ENCODE peak calls at places on chromosomes 4 and X, in six cellular contexts. O is aorta; U is CD4-positive, alpha-beta memory T cell; H is psoas muscle; V is H9; L is heart right ventricle. Y is an unnamed sample.
A peak's percentile ranks its signal among the peaks of the same experiment; 100 is the strongest.

GRCh38 chrX:103699243-103699642 is 11.5 kb upstream of the TMEM31 start:
- DNase-seq in O (no peak), U (no peak), H (no peak), V (no peak), L (no peak), Y (no peak)

GRCh38 chr4:140186651-140187315 is 32.8 kb upstream of the MAML3 start:
- DNase-seq in O (no peak), U (no peak), H (no peak), V (no peak), L (no peak), Y (peak; percentile 41)

GRCh38 chr4:73429118-73429517 is 6.9 kb upstream of the AFP start:
- DNase-seq in O (no peak), U (no peak), H (no peak), V (no peak), L (no peak), Y (no peak)

GRCh38 chr4:99201687-99202086 is 17.4 kb downstream of the ADH6 start:
- DNase-seq in O (no peak), U (no peak), H (no peak), V (no peak), L (no peak), Y (no peak)

GRCh38 chr4:2537011-2537830 is 774 bp downstream of the FAM193A start:
- DNase-seq in O (peak; percentile 71), U (peak; percentile 62), H (peak; percentile 78), V (peak; percentile 53), L (peak; percentile 29), Y (peak; percentile 23)

GRCh38 chr4:145285928-145286327 is 105.5 kb upstream of the OTUD4 start:
- DNase-seq in O (no peak), U (no peak), H (no peak), V (no peak), L (no peak), Y (no peak)

GRCh38 chr4:42615131-42615776 is 41.7 kb downstream of the ATP8A1 start:
- DNase-seq in O (no peak), U (no peak), H (no peak), V (no peak), L (no peak), Y (no peak)

GRCh38 chr4:113684534-113685091 is 76.9 kb downstream of the CAMK2D start:
- DNase-seq in O (peak; percentile 57), U (no peak), H (peak; percentile 83), V (peak; percentile 30), L (peak; percentile 85), Y (no peak)

GRCh38 chr4:87559090-87559837 is 30.1 kb upstream of the SPARCL1 start:
- DNase-seq in O (no peak), U (peak; percentile 53), H (no peak), V (peak; percentile 58), L (no peak), Y (no peak)

GRCh38 chrX:155127465-155127864 is 56.2 kb downstream of the BRCC3 start:
- DNase-seq in O (no peak), U (no peak), H (no peak), V (no peak), L (no peak), Y (no peak)

GRCh38 chrX:23644744-23645143 is 22.5 kb upstream of the PRDX4 start:
- DNase-seq in O (no peak), U (no peak), H (no peak), V (no peak), L (no peak), Y (no peak)

GRCh38 chr4:126346654-126347053 is 1031.9 kb downstream of the FAT4 start:
- DNase-seq in O (no peak), U (no peak), H (no peak), V (no peak), L (no peak), Y (no peak)

GRCh38 chrX:113980953-113981352 is 602.9 kb upstream of the HTR2C start:
- DNase-seq in O (no peak), U (no peak), H (no peak), V (no peak), L (no peak), Y (no peak)

GRCh38 chr4:131001371-131001770 is 1905.4 kb downstream of the C4orf33 start:
- DNase-seq in O (no peak), U (no peak), H (no peak), V (no peak), L (no peak), Y (no peak)

GRCh38 chr4:24137963-24138601 is 248.2 kb upstream of the PPARGC1A start:
- DNase-seq in O (no peak), U (no peak), H (no peak), V (no peak), L (no peak), Y (peak; percentile 37)

GRCh38 chr4:64899563-64899962 is 490.3 kb upstream of the TECRL start:
- DNase-seq in O (no peak), U (no peak), H (no peak), V (no peak), L (no peak), Y (no peak)

GRCh38 chr4:72568959-72569718 is at the start of gene ADAMTS3:
- DNase-seq in O (peak; percentile 80), U (no peak), H (peak; percentile 70), V (peak; percentile 90), L (peak; percentile 27), Y (peak; percentile 59)

GRCh38 chrX:149453911-149454820 is 50.9 kb downstream of the IDS start:
- DNase-seq in O (no peak), U (no peak), H (no peak), V (no peak), L (no peak), Y (no peak)

GRCh38 chrX:103220511-103221406 is 5.9 kb downstream of the BEX4 start:
- DNase-seq in O (no peak), U (no peak), H (no peak), V (no peak), L (peak; percentile 4), Y (no peak)

GRCh38 chr4:20520901-20521300 is 179.4 kb upstream of the PACRGL start:
- DNase-seq in O (no peak), U (no peak), H (no peak), V (no peak), L (no peak), Y (no peak)

GRCh38 chr4:179372242-179372641 is 1930.0 kb upstream of the AGA start:
- DNase-seq in O (no peak), U (no peak), H (no peak), V (no peak), L (no peak), Y (no peak)

GRCh38 chr4:10066704-10067651 is 45.7 kb upstream of the SLC2A9 start:
- DNase-seq in O (no peak), U (no peak), H (no peak), V (peak; percentile 17), L (no peak), Y (no peak)

GRCh38 chr4:74292111-74292870 is 16.0 kb upstream of the EPGN start:
- DNase-seq in O (no peak), U (no peak), H (no peak), V (no peak), L (no peak), Y (no peak)

GRCh38 chrX:140163376-140164159 is 198.2 kb upstream of the CXorf66 start:
- DNase-seq in O (no peak), U (no peak), H (no peak), V (no peak), L (no peak), Y (no peak)

GRCh38 chr4:68658672-68659071 is 11.8 kb downstream of the UGT2B15 start:
- DNase-seq in O (no peak), U (no peak), H (no peak), V (no peak), L (no peak), Y (no peak)

DNA sequence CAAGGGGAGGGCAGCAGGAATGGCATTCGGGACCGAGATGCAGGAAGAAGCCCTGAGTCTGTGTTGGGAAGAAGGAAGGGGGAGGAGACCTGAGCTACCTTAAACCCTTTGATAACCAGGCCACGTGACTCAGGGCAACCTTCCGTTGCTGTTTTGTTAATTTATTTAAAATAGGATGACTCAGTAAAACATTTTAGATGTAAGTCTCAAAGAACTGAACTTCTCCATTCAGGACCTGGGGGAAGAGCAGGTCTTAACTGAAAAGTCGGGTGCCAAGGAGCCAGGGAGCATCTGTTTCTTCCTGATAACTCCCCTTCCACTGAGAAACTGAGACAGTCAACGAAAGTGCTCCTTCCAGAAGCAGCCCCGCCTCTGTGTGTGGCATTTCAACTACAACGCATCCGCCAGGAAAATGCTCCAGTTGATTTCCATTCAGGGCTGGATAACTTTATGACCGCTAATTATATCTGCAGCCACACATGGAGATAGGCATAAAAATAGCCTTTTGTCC is 88.0 kb downstream of the IRF2 start:
- DNase-seq in O (no peak), U (no peak), H (no peak), V (peak; percentile 81), L (peak; percentile 69), Y (no peak)
- H3K4me1 ChIP-seq in O (no peaks in the 10 kb centered on the region), U (peaks cover 53% of the 10 kb centered on the region), H (peaks cover 60% of the 10 kb centered on the region), V (peaks cover 33% of the 10 kb centered on the region), L (peaks cover 90% of the 10 kb centered on the region), Y (peaks cover 13% of the 10 kb centered on the region)

GRCh38 chrX:78029663-78030062 is 60.2 kb upstream of the PGAM4 start:
- DNase-seq in O (no peak), U (no peak), H (no peak), V (no peak), L (peak; percentile 4), Y (peak; percentile 10)

GRCh38 chrX:78024349-78025108 is 55.1 kb upstream of the PGAM4 start:
- DNase-seq in O (peak; percentile 52), U (peak; percentile 53), H (no peak), V (peak; percentile 37), L (no peak), Y (no peak)

DNA sequence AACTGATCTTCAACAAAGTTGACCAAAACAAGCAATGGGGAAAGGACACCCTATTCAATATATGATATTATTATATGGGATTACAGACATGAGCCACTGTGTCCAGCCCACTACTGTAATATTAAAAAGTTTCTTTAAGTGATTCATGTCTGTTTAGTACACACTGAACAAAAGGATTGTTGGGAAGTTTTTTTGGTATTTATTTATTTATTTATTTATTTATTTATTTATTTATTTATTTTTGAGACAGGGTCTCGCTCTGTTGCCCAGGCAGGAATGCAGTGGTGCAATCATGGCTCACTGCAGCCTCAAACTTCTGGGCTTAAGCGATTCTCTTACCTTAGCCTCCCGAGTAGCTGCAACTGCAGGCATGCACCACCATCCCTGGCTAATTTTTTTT is 58.4 kb upstream of the PGAM4 start:
- DNase-seq in O (no peak), U (no peak), H (no peak), V (no peak), L (no peak), Y (no peak)
- H3K4me1 ChIP-seq in O (no peaks in the 10 kb centered on the region), U (no peaks in the 10 kb centered on the region), H (no peaks in the 10 kb centered on the region), V (no peaks in the 10 kb centered on the region), L (no peaks in the 10 kb centered on the region), Y (no peaks in the 10 kb centered on the region)

GRCh38 chr4:37665347-37666009 is 20.7 kb downstream of the RELL1 start:
- DNase-seq in O (no peak), U (no peak), H (no peak), V (no peak), L (peak; percentile 70), Y (no peak)
- H3K4me1 ChIP-seq in O (peaks cover 7% of the 10 kb centered on the region), U (peaks cover 25% of the 10 kb centered on the region), H (peaks cover 68% of the 10 kb centered on the region), V (peaks cover 8% of the 10 kb centered on the region), L (peaks cover 78% of the 10 kb centered on the region), Y (no peaks in the 10 kb centered on the region)

GRCh38 chr4:105894570-105895323 is 524 bp upstream of the NPNT start:
- DNase-seq in O (no peak), U (no peak), H (peak; percentile 45), V (peak; percentile 58), L (no peak), Y (peak; percentile 48)

GRCh38 chr4:105896461-105896939 is 1.2 kb downstream of the NPNT start:
- DNase-seq in O (no peak), U (no peak), H (no peak), V (peak; percentile 63), L (no peak), Y (no peak)

GRCh38 chr4:105895609-105896460 is 564 bp downstream of the NPNT start:
- DNase-seq in O (peak; percentile 53), U (peak; percentile 1), H (peak; percentile 61), V (peak; percentile 45), L (no peak), Y (peak; percentile 67)

GRCh38 chr4:105895324-105895608 is at the start of gene NPNT:
- DNase-seq in O (peak; percentile 49), U (no peak), H (no peak), V (peak; percentile 44), L (no peak), Y (no peak)

GRCh38 chr4:105896984-105897760 is 1.9 kb downstream of the NPNT start:
- DNase-seq in O (no peak), U (no peak), H (no peak), V (no peak), L (no peak), Y (no peak)
- H3K4me1 ChIP-seq in O (peaks cover 7% of the 10 kb centered on the region), U (no peaks in the 10 kb centered on the region), H (no peaks in the 10 kb centered on the region), V (no peaks in the 10 kb centered on the region), L (peaks cover 17% of the 10 kb centered on the region), Y (no peaks in the 10 kb centered on the region)

Y was measured in prostate gland.